ENCODE peak calls at places on chromosomes 16 and 17, in nine cellular contexts. One of them, this sample, is unnamed.

GRCh38 chr17:83124871-83125514 is 45.6 kb downstream of the METRNL start:
- DNase-seq in CD8-positive, alpha-beta T cell: peak; percentile 39
- DNase-seq in prostate gland: no peak
- DNase-seq in lower lobe of right lung: peak; percentile 41
- DNase-seq in type B pancreatic cell: no peak
- DNase-seq in AG10803: no peak
- DNase-seq in cardiac muscle cell: no peak
- DNase-seq in IMR-90: no peak
- DNase-seq in fibroblast of villous mesenchyme: no peak
- DNase-seq in this sample: no peak

GRCh38 chr16:26649646-26650045 is 417.1 kb upstream of the C16orf82 start:
- DNase-seq in lower lobe of right lung: no peak
- DNase-seq in type B pancreatic cell: no peak
- DNase-seq in AG10803: no peak
- DNase-seq in IMR-90: no peak
- DNase-seq in fibroblast of villous mesenchyme: no peak
- DNase-seq in cardiac muscle cell: no peak
- DNase-seq in CD8-positive, alpha-beta T cell: no peak
- DNase-seq in prostate gland: no peak
- DNase-seq in this sample: peak; percentile 15

GRCh38 chr17:79008666-79009387 is 737 bp downstream of the CANT1 start:
- DNase-seq in prostate gland: no peak
- DNase-seq in lower lobe of right lung: no peak
- DNase-seq in IMR-90: no peak
- DNase-seq in CD8-positive, alpha-beta T cell: no peak
- DNase-seq in type B pancreatic cell: no peak
- DNase-seq in AG10803: no peak
- DNase-seq in cardiac muscle cell: no peak
- DNase-seq in fibroblast of villous mesenchyme: no peak
- DNase-seq in this sample: no peak

GRCh38 chr17:58043221-58044181 is 36.5 kb upstream of the SRSF1 start:
- DNase-seq in lower lobe of right lung: no peak
- DNase-seq in AG10803: no peak
- DNase-seq in IMR-90: no peak
- DNase-seq in CD8-positive, alpha-beta T cell: no peak
- DNase-seq in type B pancreatic cell: no peak
- DNase-seq in fibroblast of villous mesenchyme: no peak
- DNase-seq in cardiac muscle cell: no peak
- DNase-seq in prostate gland: no peak
- DNase-seq in this sample: no peak

GRCh38 chr17:61410555-61411089 is 11.0 kb downstream of the TBX2 start:
- DNase-seq in prostate gland: no peak
- DNase-seq in CD8-positive, alpha-beta T cell: peak; percentile 83
- DNase-seq in AG10803: peak; percentile 43
- DNase-seq in IMR-90: peak; percentile 86
- DNase-seq in cardiac muscle cell: peak; percentile 87
- DNase-seq in type B pancreatic cell: peak; percentile 87
- DNase-seq in lower lobe of right lung: peak; percentile 84
- DNase-seq in fibroblast of villous mesenchyme: peak; percentile 88
- DNase-seq in this sample: no peak

GRCh38 chr16:56888806-56889205 is 23.8 kb downstream of the SLC12A3 start:
- DNase-seq in prostate gland: no peak
- DNase-seq in type B pancreatic cell: no peak
- DNase-seq in lower lobe of right lung: no peak
- DNase-seq in IMR-90: no peak
- DNase-seq in cardiac muscle cell: no peak
- DNase-seq in CD8-positive, alpha-beta T cell: no peak
- DNase-seq in AG10803: no peak
- DNase-seq in fibroblast of villous mesenchyme: no peak
- DNase-seq in this sample: no peak

GRCh38 chr16:57013902-57014301 is 24.5 kb downstream of the NLRC5 start:
- DNase-seq in IMR-90: no peak
- DNase-seq in cardiac muscle cell: no peak
- DNase-seq in AG10803: no peak
- DNase-seq in fibroblast of villous mesenchyme: no peak
- DNase-seq in CD8-positive, alpha-beta T cell: no peak
- DNase-seq in type B pancreatic cell: no peak
- DNase-seq in prostate gland: no peak
- DNase-seq in lower lobe of right lung: no peak
- DNase-seq in this sample: no peak

GRCh38 chr17:39701012-39701783 is 1.3 kb downstream of the ERBB2 start:
- DNase-seq in CD8-positive, alpha-beta T cell: no peak
- DNase-seq in prostate gland: no peak
- DNase-seq in fibroblast of villous mesenchyme: no peak
- DNase-seq in type B pancreatic cell: no peak
- DNase-seq in cardiac muscle cell: no peak
- DNase-seq in lower lobe of right lung: no peak
- DNase-seq in IMR-90: no peak
- DNase-seq in AG10803: no peak
- DNase-seq in this sample: no peak

GRCh38 chr17:40952675-40953074 is 14.1 kb downstream of the KRT39 start:
- DNase-seq in prostate gland: no peak
- DNase-seq in fibroblast of villous mesenchyme: peak; percentile 77
- DNase-seq in IMR-90: peak; percentile 93
- DNase-seq in AG10803: peak; percentile 97
- DNase-seq in lower lobe of right lung: no peak
- DNase-seq in cardiac muscle cell: peak; percentile 17
- DNase-seq in CD8-positive, alpha-beta T cell: no peak
- DNase-seq in type B pancreatic cell: no peak
- DNase-seq in this sample: no peak

GRCh38 chr16:11047057-11047456 is 102.7 kb downstream of the CLEC16A start:
- DNase-seq in prostate gland: no peak
- DNase-seq in CD8-positive, alpha-beta T cell: no peak
- DNase-seq in IMR-90: peak; percentile 93
- DNase-seq in lower lobe of right lung: no peak
- DNase-seq in cardiac muscle cell: peak; percentile 71
- DNase-seq in AG10803: peak; percentile 86
- DNase-seq in fibroblast of villous mesenchyme: peak; percentile 94
- DNase-seq in type B pancreatic cell: no peak
- DNase-seq in this sample: no peak

GRCh38 chr16:73122604-73123386 is 74.9 kb upstream of the ZFHX3 start:
- DNase-seq in fibroblast of villous mesenchyme: peak; percentile 28
- DNase-seq in prostate gland: no peak
- DNase-seq in lower lobe of right lung: peak; percentile 51
- DNase-seq in CD8-positive, alpha-beta T cell: no peak
- DNase-seq in AG10803: peak; percentile 12
- DNase-seq in cardiac muscle cell: peak; percentile 72
- DNase-seq in IMR-90: no peak
- DNase-seq in type B pancreatic cell: no peak
- DNase-seq in this sample: no peak

GRCh38 chr16:17555176-17555575 is 84.4 kb upstream of the XYLT1 start:
- DNase-seq in prostate gland: no peak
- DNase-seq in fibroblast of villous mesenchyme: peak; percentile 56
- DNase-seq in lower lobe of right lung: no peak
- DNase-seq in cardiac muscle cell: no peak
- DNase-seq in AG10803: peak; percentile 92
- DNase-seq in CD8-positive, alpha-beta T cell: no peak
- DNase-seq in type B pancreatic cell: no peak
- DNase-seq in IMR-90: peak; percentile 83
- DNase-seq in this sample: no peak

GRCh38 chr17:281365-281999 is 71.1 kb downstream of the RPH3AL start:
- DNase-seq in cardiac muscle cell: no peak
- DNase-seq in CD8-positive, alpha-beta T cell: no peak
- DNase-seq in IMR-90: no peak
- DNase-seq in prostate gland: no peak
- DNase-seq in type B pancreatic cell: peak; percentile 52
- DNase-seq in AG10803: no peak
- DNase-seq in lower lobe of right lung: peak; percentile 19
- DNase-seq in fibroblast of villous mesenchyme: no peak
- DNase-seq in this sample: no peak

GRCh38 chr17:57603541-57603940 is 141.6 kb downstream of the CCDC182 start:
- DNase-seq in AG10803: no peak
- DNase-seq in IMR-90: no peak
- DNase-seq in cardiac muscle cell: no peak
- DNase-seq in lower lobe of right lung: no peak
- DNase-seq in type B pancreatic cell: no peak
- DNase-seq in CD8-positive, alpha-beta T cell: no peak
- DNase-seq in prostate gland: peak; percentile 58
- DNase-seq in fibroblast of villous mesenchyme: no peak
- DNase-seq in this sample: no peak

GRCh38 chr17:4555863-4556646 is 871 bp upstream of the MYBBP1A start:
- DNase-seq in IMR-90: no peak
- DNase-seq in AG10803: no peak
- DNase-seq in fibroblast of villous mesenchyme: no peak
- DNase-seq in type B pancreatic cell: no peak
- DNase-seq in prostate gland: no peak
- DNase-seq in cardiac muscle cell: no peak
- DNase-seq in lower lobe of right lung: no peak
- DNase-seq in CD8-positive, alpha-beta T cell: no peak
- DNase-seq in this sample: no peak

GRCh38 chr17:4553669-4554068 is 1.5 kb downstream of the MYBBP1A start:
- DNase-seq in cardiac muscle cell: no peak
- DNase-seq in prostate gland: no peak
- DNase-seq in fibroblast of villous mesenchyme: no peak
- DNase-seq in lower lobe of right lung: peak; percentile 46
- DNase-seq in IMR-90: no peak
- DNase-seq in type B pancreatic cell: no peak
- DNase-seq in CD8-positive, alpha-beta T cell: no peak
- DNase-seq in AG10803: no peak
- DNase-seq in this sample: no peak

GRCh38 chr17:4554441-4554996 is 665 bp downstream of the MYBBP1A start:
- DNase-seq in type B pancreatic cell: no peak
- DNase-seq in IMR-90: no peak
- DNase-seq in prostate gland: no peak
- DNase-seq in cardiac muscle cell: no peak
- DNase-seq in fibroblast of villous mesenchyme: no peak
- DNase-seq in CD8-positive, alpha-beta T cell: no peak
- DNase-seq in lower lobe of right lung: peak; percentile 46
- DNase-seq in AG10803: no peak
- DNase-seq in this sample: no peak

GRCh38 chr17:4556996-4557395 is 1.8 kb upstream of the MYBBP1A start:
- DNase-seq in CD8-positive, alpha-beta T cell: no peak
- DNase-seq in lower lobe of right lung: no peak
- DNase-seq in IMR-90: no peak
- DNase-seq in fibroblast of villous mesenchyme: no peak
- DNase-seq in prostate gland: no peak
- DNase-seq in type B pancreatic cell: no peak
- DNase-seq in cardiac muscle cell: no peak
- DNase-seq in AG10803: no peak
- DNase-seq in this sample: no peak

GRCh38 chr17:4554997-4555799 is at the start of gene MYBBP1A:
- DNase-seq in prostate gland: peak; percentile 94
- DNase-seq in CD8-positive, alpha-beta T cell: peak; percentile 99
- DNase-seq in type B pancreatic cell: peak; percentile 97
- DNase-seq in fibroblast of villous mesenchyme: peak; percentile 95
- DNase-seq in cardiac muscle cell: peak; percentile 97
- DNase-seq in AG10803: peak; percentile 93
- DNase-seq in lower lobe of right lung: peak; percentile 99
- DNase-seq in IMR-90: peak; percentile 92
- DNase-seq in this sample: peak; percentile 99
- TF ChIP-seq CTCF in prostate gland: no peak
- TF ChIP-seq CTCF in CD8-positive, alpha-beta T cell: no peak
- TF ChIP-seq CTCF in type B pancreatic cell: peak; percentile 73
- TF ChIP-seq CTCF in fibroblast of villous mesenchyme: peak; percentile 22
- TF ChIP-seq CTCF in cardiac muscle cell: peak; percentile 11
- TF ChIP-seq CTCF in AG10803: peak; percentile 43
- TF ChIP-seq CTCF in lower lobe of right lung: peak; percentile 40
- TF ChIP-seq CTCF in IMR-90: peak; percentile 23
- TF ChIP-seq CTCF in this sample: peak; percentile 52

GRCh38 chr17:81691196-81691595 is 7.4 kb downstream of the HGS start:
- DNase-seq in CD8-positive, alpha-beta T cell: no peak
- DNase-seq in lower lobe of right lung: no peak
- DNase-seq in cardiac muscle cell: no peak
- DNase-seq in fibroblast of villous mesenchyme: no peak
- DNase-seq in AG10803: no peak
- DNase-seq in prostate gland: no peak
- DNase-seq in IMR-90: no peak
- DNase-seq in type B pancreatic cell: no peak
- DNase-seq in this sample: no peak

GRCh38 chr17:81694810-81695209 is 8.4 kb upstream of the MRPL12 start:
- DNase-seq in cardiac muscle cell: no peak
- DNase-seq in prostate gland: no peak
- DNase-seq in IMR-90: no peak
- DNase-seq in CD8-positive, alpha-beta T cell: no peak
- DNase-seq in AG10803: no peak
- DNase-seq in lower lobe of right lung: no peak
- DNase-seq in type B pancreatic cell: no peak
- DNase-seq in fibroblast of villous mesenchyme: no peak
- DNase-seq in this sample: no peak

GRCh38 chr17:81695801-81696200 is 7.4 kb upstream of the MRPL12 start:
- DNase-seq in prostate gland: no peak
- DNase-seq in lower lobe of right lung: no peak
- DNase-seq in cardiac muscle cell: no peak
- DNase-seq in CD8-positive, alpha-beta T cell: no peak
- DNase-seq in AG10803: no peak
- DNase-seq in type B pancreatic cell: no peak
- DNase-seq in IMR-90: no peak
- DNase-seq in fibroblast of villous mesenchyme: no peak
- DNase-seq in this sample: no peak

GRCh38 chr17:81691608-81692007 is 7.8 kb downstream of the HGS start:
- DNase-seq in fibroblast of villous mesenchyme: no peak
- DNase-seq in CD8-positive, alpha-beta T cell: no peak
- DNase-seq in AG10803: no peak
- DNase-seq in cardiac muscle cell: no peak
- DNase-seq in lower lobe of right lung: no peak
- DNase-seq in prostate gland: no peak
- DNase-seq in IMR-90: no peak
- DNase-seq in type B pancreatic cell: no peak
- DNase-seq in this sample: no peak

GRCh38 chr17:81693491-81694360 is 9.4 kb upstream of the MRPL12 start:
- DNase-seq in fibroblast of villous mesenchyme: no peak
- DNase-seq in IMR-90: no peak
- DNase-seq in prostate gland: no peak
- DNase-seq in CD8-positive, alpha-beta T cell: no peak
- DNase-seq in lower lobe of right lung: no peak
- DNase-seq in AG10803: no peak
- DNase-seq in cardiac muscle cell: no peak
- DNase-seq in type B pancreatic cell: no peak
- DNase-seq in this sample: no peak
- TF ChIP-seq CTCF in fibroblast of villous mesenchyme: no peak
- TF ChIP-seq CTCF in IMR-90: no peak
- TF ChIP-seq CTCF in prostate gland: no peak
- TF ChIP-seq CTCF in CD8-positive, alpha-beta T cell: no peak
- TF ChIP-seq CTCF in lower lobe of right lung: no peak
- TF ChIP-seq CTCF in AG10803: no peak
- TF ChIP-seq CTCF in cardiac muscle cell: no peak
- TF ChIP-seq CTCF in type B pancreatic cell: no peak
- TF ChIP-seq CTCF in this sample: no peak

GRCh38 chr17:15377200-15377599 is 35.8 kb upstream of the TEKT3 start:
- DNase-seq in prostate gland: no peak
- DNase-seq in lower lobe of right lung: no peak
- DNase-seq in fibroblast of villous mesenchyme: peak; percentile 43
- DNase-seq in AG10803: peak; percentile 80
- DNase-seq in IMR-90: peak; percentile 80
- DNase-seq in type B pancreatic cell: no peak
- DNase-seq in cardiac muscle cell: peak; percentile 69
- DNase-seq in CD8-positive, alpha-beta T cell: no peak
- DNase-seq in this sample: no peak
- TF ChIP-seq CTCF in prostate gland: no peak
- TF ChIP-seq CTCF in lower lobe of right lung: no peak
- TF ChIP-seq CTCF in fibroblast of villous mesenchyme: no peak
- TF ChIP-seq CTCF in AG10803: peak; percentile 43
- TF ChIP-seq CTCF in IMR-90: peak; percentile 32
- TF ChIP-seq CTCF in type B pancreatic cell: no peak
- TF ChIP-seq CTCF in cardiac muscle cell: peak; percentile 16
- TF ChIP-seq CTCF in CD8-positive, alpha-beta T cell: no peak
- TF ChIP-seq CTCF in this sample: no peak

DNA sequence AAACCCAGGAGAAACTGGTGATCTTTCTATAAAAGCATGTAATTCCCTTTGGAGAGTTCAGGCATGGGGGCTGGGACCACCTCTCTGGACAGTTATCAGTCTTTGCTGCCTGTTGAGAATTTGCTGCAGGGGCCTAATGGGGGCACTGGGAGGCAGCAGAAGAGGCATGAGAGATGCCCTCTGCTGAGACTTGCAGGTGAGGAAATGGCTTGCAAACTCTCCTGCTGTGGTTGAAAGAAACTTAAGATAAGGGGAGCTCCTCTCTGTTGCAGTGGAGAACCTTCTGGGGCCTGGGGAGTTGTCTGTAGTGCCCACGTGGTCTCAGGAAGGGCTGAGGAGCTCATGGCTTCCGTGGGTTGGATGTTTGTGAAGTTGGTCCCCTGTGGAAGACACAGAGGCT is 301.1 kb upstream of the FOXF1 start:
- DNase-seq in type B pancreatic cell: no peak
- DNase-seq in IMR-90: no peak
- DNase-seq in CD8-positive, alpha-beta T cell: no peak
- DNase-seq in AG10803: no peak
- DNase-seq in lower lobe of right lung: no peak
- DNase-seq in cardiac muscle cell: no peak
- DNase-seq in prostate gland: no peak
- DNase-seq in fibroblast of villous mesenchyme: no peak
- DNase-seq in this sample: no peak
- TF ChIP-seq CTCF in type B pancreatic cell: no peak
- TF ChIP-seq CTCF in IMR-90: no peak
- TF ChIP-seq CTCF in CD8-positive, alpha-beta T cell: no peak
- TF ChIP-seq CTCF in AG10803: no peak
- TF ChIP-seq CTCF in lower lobe of right lung: no peak
- TF ChIP-seq CTCF in cardiac muscle cell: no peak
- TF ChIP-seq CTCF in prostate gland: no peak
- TF ChIP-seq CTCF in fibroblast of villous mesenchyme: no peak
- TF ChIP-seq CTCF in this sample: no peak